ENCODE peak calls at places on chromosomes 1 and 21, in six cellular contexts. One of them, this sample, is unnamed.

GRCh38 chr1:164518692-164519332 is 40.2 kb upstream of the PBX1 start:
- DNase-seq in left ventricle myocardium inferior: no peak
- DNase-seq in aorta: no peak
- DNase-seq in activated CD4-positive, alpha-beta T cell treated with anti-CD3 and anti-CD28 coated beads, Interleukin-2, amount 50 U/mL, for 1 hour: no peak
- DNase-seq in NCI-H1092 treated with DMSO at 0.1 percent for 48 hours: no peak
- DNase-seq in RWPE1: no peak
- DNase-seq in this sample: no peak

GRCh38 chr1:4668738-4669700 is 14.6 kb downstream of the AJAP1 start:
- DNase-seq in left ventricle myocardium inferior: no peak
- DNase-seq in aorta: no peak
- DNase-seq in activated CD4-positive, alpha-beta T cell treated with anti-CD3 and anti-CD28 coated beads, Interleukin-2, amount 50 U/mL, for 1 hour: no peak
- DNase-seq in NCI-H1092 treated with DMSO at 0.1 percent for 48 hours: no peak
- DNase-seq in RWPE1: peak
- DNase-seq in this sample: no peak

GRCh38 chr21:42525676-42526378 is 12.2 kb downstream of the SLC37A1 start:
- DNase-seq in left ventricle myocardium inferior: no peak
- DNase-seq in aorta: no peak
- DNase-seq in activated CD4-positive, alpha-beta T cell treated with anti-CD3 and anti-CD28 coated beads, Interleukin-2, amount 50 U/mL, for 1 hour: no peak
- DNase-seq in NCI-H1092 treated with DMSO at 0.1 percent for 48 hours: peak
- DNase-seq in RWPE1: no peak
- DNase-seq in this sample: no peak

GRCh38 chr1:25066253-25066652 is 136.2 kb upstream of the RUNX3 start:
- DNase-seq in left ventricle myocardium inferior: no peak
- DNase-seq in aorta: peak
- DNase-seq in activated CD4-positive, alpha-beta T cell treated with anti-CD3 and anti-CD28 coated beads, Interleukin-2, amount 50 U/mL, for 1 hour: no peak
- DNase-seq in NCI-H1092 treated with DMSO at 0.1 percent for 48 hours: no peak
- DNase-seq in RWPE1: no peak
- DNase-seq in this sample: peak

GRCh38 chr21:34336245-34336644 is 27.6 kb upstream of the KCNE2 start:
- DNase-seq in left ventricle myocardium inferior: peak
- DNase-seq in aorta: no peak
- DNase-seq in activated CD4-positive, alpha-beta T cell treated with anti-CD3 and anti-CD28 coated beads, Interleukin-2, amount 50 U/mL, for 1 hour: no peak
- DNase-seq in NCI-H1092 treated with DMSO at 0.1 percent for 48 hours: no peak
- DNase-seq in RWPE1: no peak
- DNase-seq in this sample: no peak

GRCh38 chr1:108639899-108640560 is 20.9 kb downstream of the HENMT1 start:
- DNase-seq in left ventricle myocardium inferior: no peak
- DNase-seq in aorta: no peak
- DNase-seq in activated CD4-positive, alpha-beta T cell treated with anti-CD3 and anti-CD28 coated beads, Interleukin-2, amount 50 U/mL, for 1 hour: peak
- DNase-seq in NCI-H1092 treated with DMSO at 0.1 percent for 48 hours: no peak
- DNase-seq in RWPE1: no peak
- DNase-seq in this sample: no peak

GRCh38 chr1:113452921-113453770 is 62.8 kb downstream of the MAGI3 start:
- DNase-seq in left ventricle myocardium inferior: no peak
- DNase-seq in aorta: no peak
- DNase-seq in activated CD4-positive, alpha-beta T cell treated with anti-CD3 and anti-CD28 coated beads, Interleukin-2, amount 50 U/mL, for 1 hour: no peak
- DNase-seq in NCI-H1092 treated with DMSO at 0.1 percent for 48 hours: peak
- DNase-seq in RWPE1: peak
- DNase-seq in this sample: no peak

GRCh38 chr1:87113313-87113712 is 198.9 kb downstream of the HS2ST1 start:
- DNase-seq in left ventricle myocardium inferior: peak
- DNase-seq in aorta: no peak
- DNase-seq in activated CD4-positive, alpha-beta T cell treated with anti-CD3 and anti-CD28 coated beads, Interleukin-2, amount 50 U/mL, for 1 hour: no peak
- DNase-seq in NCI-H1092 treated with DMSO at 0.1 percent for 48 hours: no peak
- DNase-seq in RWPE1: no peak
- DNase-seq in this sample: no peak

GRCh38 chr1:160657477-160657820 is 10.6 kb upstream of the SLAMF1 start:
- DNase-seq in left ventricle myocardium inferior: no peak
- DNase-seq in aorta: no peak
- DNase-seq in activated CD4-positive, alpha-beta T cell treated with anti-CD3 and anti-CD28 coated beads, Interleukin-2, amount 50 U/mL, for 1 hour: no peak
- DNase-seq in NCI-H1092 treated with DMSO at 0.1 percent for 48 hours: no peak
- DNase-seq in RWPE1: no peak
- DNase-seq in this sample: no peak

GRCh38 chr1:88029899-88030298 is 654.2 kb upstream of the PKN2 start:
- DNase-seq in left ventricle myocardium inferior: no peak
- DNase-seq in aorta: no peak
- DNase-seq in activated CD4-positive, alpha-beta T cell treated with anti-CD3 and anti-CD28 coated beads, Interleukin-2, amount 50 U/mL, for 1 hour: no peak
- DNase-seq in NCI-H1092 treated with DMSO at 0.1 percent for 48 hours: no peak
- DNase-seq in RWPE1: no peak
- DNase-seq in this sample: no peak

GRCh38 chr1:181033799-181034391 is at the start of gene MR1:
- DNase-seq in left ventricle myocardium inferior: no peak
- DNase-seq in aorta: no peak
- DNase-seq in activated CD4-positive, alpha-beta T cell treated with anti-CD3 and anti-CD28 coated beads, Interleukin-2, amount 50 U/mL, for 1 hour: no peak
- DNase-seq in NCI-H1092 treated with DMSO at 0.1 percent for 48 hours: peak
- DNase-seq in RWPE1: peak
- DNase-seq in this sample: no peak

GRCh38 chr1:26278835-26279597 is 870 bp upstream of the SH3BGRL3 start:
- DNase-seq in left ventricle myocardium inferior: no peak
- DNase-seq in aorta: peak
- DNase-seq in activated CD4-positive, alpha-beta T cell treated with anti-CD3 and anti-CD28 coated beads, Interleukin-2, amount 50 U/mL, for 1 hour: no peak
- DNase-seq in NCI-H1092 treated with DMSO at 0.1 percent for 48 hours: no peak
- DNase-seq in RWPE1: peak
- DNase-seq in this sample: peak

GRCh38 chr1:68111804-68112436 is 61.5 kb upstream of the DIRAS3 start:
- DNase-seq in left ventricle myocardium inferior: peak
- DNase-seq in aorta: peak
- DNase-seq in activated CD4-positive, alpha-beta T cell treated with anti-CD3 and anti-CD28 coated beads, Interleukin-2, amount 50 U/mL, for 1 hour: no peak
- DNase-seq in NCI-H1092 treated with DMSO at 0.1 percent for 48 hours: peak
- DNase-seq in RWPE1: peak
- DNase-seq in this sample: peak

GRCh38 chr1:1398677-1399186 is 403 bp downstream of the CCNL2 start:
- DNase-seq in left ventricle myocardium inferior: no peak
- DNase-seq in aorta: no peak
- DNase-seq in activated CD4-positive, alpha-beta T cell treated with anti-CD3 and anti-CD28 coated beads, Interleukin-2, amount 50 U/mL, for 1 hour: no peak
- DNase-seq in NCI-H1092 treated with DMSO at 0.1 percent for 48 hours: no peak
- DNase-seq in RWPE1: no peak
- DNase-seq in this sample: no peak

GRCh38 chr1:200369131-200369530 is 40.7 kb downstream of the ZNF281 start:
- DNase-seq in left ventricle myocardium inferior: no peak
- DNase-seq in aorta: no peak
- DNase-seq in activated CD4-positive, alpha-beta T cell treated with anti-CD3 and anti-CD28 coated beads, Interleukin-2, amount 50 U/mL, for 1 hour: no peak
- DNase-seq in NCI-H1092 treated with DMSO at 0.1 percent for 48 hours: no peak
- DNase-seq in RWPE1: no peak
- DNase-seq in this sample: no peak

GRCh38 chr1:220956861-220957605 is 77.8 kb downstream of the HLX start:
- DNase-seq in left ventricle myocardium inferior: no peak
- DNase-seq in aorta: no peak
- DNase-seq in activated CD4-positive, alpha-beta T cell treated with anti-CD3 and anti-CD28 coated beads, Interleukin-2, amount 50 U/mL, for 1 hour: no peak
- DNase-seq in NCI-H1092 treated with DMSO at 0.1 percent for 48 hours: no peak
- DNase-seq in RWPE1: peak
- DNase-seq in this sample: peak

GRCh38 chr1:156834322-156834721 is 17.7 kb upstream of the SH2D2A start:
- DNase-seq in left ventricle myocardium inferior: no peak
- DNase-seq in aorta: no peak
- DNase-seq in activated CD4-positive, alpha-beta T cell treated with anti-CD3 and anti-CD28 coated beads, Interleukin-2, amount 50 U/mL, for 1 hour: no peak
- DNase-seq in NCI-H1092 treated with DMSO at 0.1 percent for 48 hours: no peak
- DNase-seq in RWPE1: no peak
- DNase-seq in this sample: no peak

GRCh38 chr1:67572594-67573221 is 112.3 kb upstream of the GADD45A start:
- DNase-seq in left ventricle myocardium inferior: peak
- DNase-seq in aorta: no peak
- DNase-seq in activated CD4-positive, alpha-beta T cell treated with anti-CD3 and anti-CD28 coated beads, Interleukin-2, amount 50 U/mL, for 1 hour: no peak
- DNase-seq in NCI-H1092 treated with DMSO at 0.1 percent for 48 hours: no peak
- DNase-seq in RWPE1: no peak
- DNase-seq in this sample: no peak

GRCh38 chr1:240111558-240111957 is 19.9 kb downstream of the FMN2 start:
- DNase-seq in left ventricle myocardium inferior: no peak
- DNase-seq in aorta: no peak
- DNase-seq in activated CD4-positive, alpha-beta T cell treated with anti-CD3 and anti-CD28 coated beads, Interleukin-2, amount 50 U/mL, for 1 hour: no peak
- DNase-seq in NCI-H1092 treated with DMSO at 0.1 percent for 48 hours: no peak
- DNase-seq in RWPE1: no peak
- DNase-seq in this sample: no peak

GRCh38 chr1:24415910-24416665 is 486 bp downstream of the NIPAL3 start:
- DNase-seq in left ventricle myocardium inferior: no peak
- DNase-seq in aorta: no peak
- DNase-seq in activated CD4-positive, alpha-beta T cell treated with anti-CD3 and anti-CD28 coated beads, Interleukin-2, amount 50 U/mL, for 1 hour: peak
- DNase-seq in NCI-H1092 treated with DMSO at 0.1 percent for 48 hours: peak
- DNase-seq in RWPE1: peak
- DNase-seq in this sample: no peak

GRCh38 chr1:20590313-20590777 is 1.4 kb downstream of the CDA start:
- DNase-seq in left ventricle myocardium inferior: no peak
- DNase-seq in aorta: no peak
- DNase-seq in activated CD4-positive, alpha-beta T cell treated with anti-CD3 and anti-CD28 coated beads, Interleukin-2, amount 50 U/mL, for 1 hour: no peak
- DNase-seq in NCI-H1092 treated with DMSO at 0.1 percent for 48 hours: no peak
- DNase-seq in RWPE1: no peak
- DNase-seq in this sample: no peak

GRCh38 chr1:5938068-5938740 is 54.0 kb downstream of the NPHP4 start:
- DNase-seq in left ventricle myocardium inferior: no peak
- DNase-seq in aorta: no peak
- DNase-seq in activated CD4-positive, alpha-beta T cell treated with anti-CD3 and anti-CD28 coated beads, Interleukin-2, amount 50 U/mL, for 1 hour: no peak
- DNase-seq in NCI-H1092 treated with DMSO at 0.1 percent for 48 hours: no peak
- DNase-seq in RWPE1: no peak
- DNase-seq in this sample: peak

GRCh38 chr1:214332950-214333798 is 52.2 kb downstream of the SMYD2 start:
- DNase-seq in left ventricle myocardium inferior: no peak
- DNase-seq in aorta: no peak
- DNase-seq in activated CD4-positive, alpha-beta T cell treated with anti-CD3 and anti-CD28 coated beads, Interleukin-2, amount 50 U/mL, for 1 hour: peak
- DNase-seq in NCI-H1092 treated with DMSO at 0.1 percent for 48 hours: peak
- DNase-seq in RWPE1: peak
- DNase-seq in this sample: peak

GRCh38 chr21:38365521-38365920 is 108.7 kb downstream of the KCNJ15 start:
- DNase-seq in left ventricle myocardium inferior: no peak
- DNase-seq in aorta: no peak
- DNase-seq in activated CD4-positive, alpha-beta T cell treated with anti-CD3 and anti-CD28 coated beads, Interleukin-2, amount 50 U/mL, for 1 hour: no peak
- DNase-seq in NCI-H1092 treated with DMSO at 0.1 percent for 48 hours: no peak
- DNase-seq in RWPE1: no peak
- DNase-seq in this sample: no peak

This sample was measured in SJSA1.